ENCODE peak calls at places on chromosome 13, in six cellular contexts. R is adrenal gland, K is body of pancreas, F is thyroid gland, Z is GM12878, S is Peyer's patch. J is an unnamed sample.

GRCh38 chr13:25581351-25581750 is 209.6 kb downstream of the ATP8A2 start:
- DNase-seq in R (no peak), K (no peak), Z (no peak), S (no peak), F (no peak), J (no peak)

GRCh38 chr13:49443327-49443688 is 556 bp downstream of the CAB39L start:
- DNase-seq in F (peak), K (no peak), Z (no peak), R (no peak), S (no peak), J (peak)

GRCh38 chr13:20696073-20696472 is 7.4 kb upstream of the IL17D start:
- DNase-seq in Z (no peak), K (no peak), F (no peak), S (no peak), R (no peak), J (no peak)

GRCh38 chr13:62997038-62997619 is 1581.5 kb upstream of the PCDH20 start:
- DNase-seq in Z (no peak), F (no peak), K (no peak), S (no peak), R (no peak), J (no peak)

GRCh38 chr13:104140557-104140956 is 1074.3 kb upstream of the SLC10A2 start:
- DNase-seq in Z (no peak), R (no peak), F (no peak), S (no peak), K (no peak), J (no peak)

GRCh38 chr13:66305960-66306617 is 924.0 kb downstream of the PCDH9 start:
- DNase-seq in Z (no peak), R (no peak), F (no peak), S (no peak), K (no peak), J (no peak)

GRCh38 chr13:46372071-46372470 is 15.0 kb downstream of the RUBCNL start:
- DNase-seq in Z (no peak), S (no peak), R (no peak), F (no peak), K (no peak), J (no peak)

GRCh38 chr13:89903115-89903514 is 1444.4 kb upstream of the MIR17HG start:
- DNase-seq in K (no peak), S (no peak), F (no peak), Z (no peak), R (no peak), J (no peak)

GRCh38 chr13:35838356-35838755 is 292.8 kb downstream of the DCLK1 start:
- DNase-seq in K (no peak), Z (no peak), R (no peak), S (no peak), F (no peak), J (no peak)

GRCh38 chr13:112821340-112822055 is 131.7 kb downstream of the ATP11A start:
- DNase-seq in S (no peak), R (no peak), F (no peak), K (no peak), Z (no peak), J (no peak)

GRCh38 chr13:87923713-87924112 is 252.5 kb downstream of the SLITRK5 start:
- DNase-seq in K (peak), R (no peak), F (no peak), S (no peak), Z (no peak), J (no peak)

GRCh38 chr13:95723428-95723827 is 46.5 kb downstream of the DNAJC3 start:
- DNase-seq in Z (no peak), R (no peak), K (no peak), S (no peak), F (no peak), J (no peak)

GRCh38 chr13:105278797-105279425 is 1256.6 kb downstream of the EFNB2 start:
- DNase-seq in R (no peak), K (no peak), S (no peak), F (no peak), Z (no peak), J (no peak)

GRCh38 chr13:89496478-89496877 is 1825.3 kb downstream of the SLITRK5 start:
- DNase-seq in R (no peak), K (no peak), S (no peak), F (no peak), Z (no peak), J (no peak)

GRCh38 chr13:27372896-27373295 is 51.5 kb upstream of the GTF3A start:
- DNase-seq in Z (no peak), R (no peak), F (no peak), K (peak), S (peak), J (no peak)

GRCh38 chr13:100088648-100089601 is at the start of gene PCCA:
- DNase-seq in R (peak), F (peak), S (peak), K (peak), Z (peak), J (peak)

GRCh38 chr13:49792550-49793324 is at the start of gene KPNA3:
- DNase-seq in F (peak), R (peak), Z (peak), K (peak), S (peak), J (peak)

GRCh38 chr13:79710376-79710775 is 229.4 kb downstream of the NDFIP2 start:
- DNase-seq in R (no peak), F (no peak), K (no peak), Z (no peak), S (no peak), J (no peak)

GRCh38 chr13:46831588-46832194 is 34.7 kb upstream of the ESD start:
- DNase-seq in F (peak), R (peak), Z (no peak), K (peak), S (no peak), J (peak)

GRCh38 chr13:100392709-100393630 is 195.6 kb downstream of the GGACT start:
- DNase-seq in R (peak), K (peak), S (no peak), Z (peak), F (peak), J (no peak)

GRCh38 chr13:114019367-114019766 is 45.5 kb upstream of the C13orf46 start:
- DNase-seq in S (no peak), Z (no peak), K (no peak), R (no peak), F (no peak), J (no peak)

GRCh38 chr13:77698211-77699058 is 948 bp downstream of the SLAIN1 start:
- DNase-seq in Z (no peak), K (peak), S (peak), R (peak), F (peak), J (peak)

GRCh38 chr13:113170503-113170902 is 12.1 kb downstream of the PROZ start:
- DNase-seq in F (no peak), S (no peak), R (no peak), Z (no peak), K (no peak), J (no peak)

GRCh38 chr13:110468986-110469495 is 92.5 kb downstream of the RAB20 start:
- DNase-seq in F (no peak), K (no peak), S (no peak), R (no peak), Z (no peak), J (no peak)

GRCh38 chr13:98775844-98776598 is 23.5 kb upstream of the SLC15A1 start:
- DNase-seq in K (no peak), Z (no peak), R (no peak), F (no peak), S (peak), J (no peak)

GRCh38 chr13:21674271-21675009 is 3.6 kb downstream of the FGF9 start:
- DNase-seq in K (no peak), S (peak), F (peak), R (peak), Z (no peak), J (no peak)

GRCh38 chr13:82713681-82714405 is 1168.4 kb downstream of the SLITRK1 start:
- DNase-seq in S (no peak), R (no peak), K (no peak), Z (no peak), F (no peak), J (no peak)

GRCh38 chr13:69903081-69903480 is 204.5 kb upstream of the ATXN8OS start:
- DNase-seq in R (no peak), F (peak), Z (no peak), S (no peak), K (no peak), J (no peak)

GRCh38 chr13:43933378-43933777 is 53.7 kb downstream of the LACC1 start:
- DNase-seq in R (no peak), S (no peak), Z (peak), F (no peak), K (no peak), J (no peak)

GRCh38 chr13:83879431-83880171 is 2.7 kb downstream of the SLITRK1 start:
- DNase-seq in F (no peak), S (no peak), K (peak), R (no peak), Z (no peak), J (no peak)

GRCh38 chr13:39737047-39737446 is 81.6 kb downstream of the COG6 start:
- DNase-seq in F (no peak), K (no peak), S (no peak), R (no peak), Z (no peak), J (no peak)

GRCh38 chr13:24287748-24288287 is 21.6 kb upstream of the C1QTNF9 start:
- DNase-seq in F (no peak), R (no peak), K (no peak), Z (no peak), S (no peak), J (no peak)

GRCh38 chr13:34044660-34045080 is 226.7 kb downstream of the RFC3 start:
- DNase-seq in Z (no peak), S (no peak), F (no peak), K (no peak), R (no peak), J (peak)

GRCh38 chr13:29543230-29544215 is 52.0 kb downstream of the SLC7A1 start:
- DNase-seq in R (no peak), F (no peak), K (no peak), Z (peak), S (peak), J (no peak)

GRCh38 chr13:35954207-35954560 is 177.0 kb downstream of the DCLK1 start:
- DNase-seq in R (no peak), Z (no peak), S (no peak), K (no peak), F (no peak), J (no peak)

GRCh38 chr13:49641810-49642291 is 13.5 kb downstream of the ARL11 start:
- DNase-seq in K (peak), R (peak), S (no peak), F (peak), Z (no peak), J (no peak)

DNA sequence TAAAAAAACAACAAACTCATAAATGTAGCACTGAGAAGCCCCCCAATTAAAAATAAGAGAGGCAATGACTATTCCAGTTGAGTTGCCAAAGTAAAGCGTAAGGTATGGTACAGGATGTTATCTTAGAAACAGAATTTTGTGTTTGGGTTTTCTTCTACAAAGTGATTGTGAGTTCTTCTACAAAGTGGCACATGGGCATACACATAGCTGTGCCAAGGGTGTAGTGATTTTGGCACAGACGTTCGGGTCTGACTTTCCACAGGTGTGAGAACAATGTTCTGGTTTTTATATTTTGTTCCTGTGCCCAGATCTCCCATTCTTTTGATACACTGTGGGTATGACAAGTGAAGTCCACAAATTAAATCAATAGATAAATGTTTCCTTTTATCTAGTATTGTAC is 190.1 kb upstream of the CSNK1A1L start:
- DNase-seq in S (no peak), Z (no peak), R (no peak), K (no peak), F (no peak), J (no peak)
- TF ChIP-seq CTCF in S (no peak), Z (no peak), R (no peak), K (no peak), F (no peak), J (no peak)

GRCh38 chr13:75901509-75901908 is 265.4 kb downstream of the LMO7 start:
- DNase-seq in K (no peak), F (no peak), S (no peak), R (no peak), Z (no peak), J (no peak)

GRCh38 chr13:75895168-75895567 is 259.0 kb downstream of the LMO7 start:
- DNase-seq in S (no peak), Z (no peak), F (no peak), K (no peak), R (no peak), J (no peak)

DNA sequence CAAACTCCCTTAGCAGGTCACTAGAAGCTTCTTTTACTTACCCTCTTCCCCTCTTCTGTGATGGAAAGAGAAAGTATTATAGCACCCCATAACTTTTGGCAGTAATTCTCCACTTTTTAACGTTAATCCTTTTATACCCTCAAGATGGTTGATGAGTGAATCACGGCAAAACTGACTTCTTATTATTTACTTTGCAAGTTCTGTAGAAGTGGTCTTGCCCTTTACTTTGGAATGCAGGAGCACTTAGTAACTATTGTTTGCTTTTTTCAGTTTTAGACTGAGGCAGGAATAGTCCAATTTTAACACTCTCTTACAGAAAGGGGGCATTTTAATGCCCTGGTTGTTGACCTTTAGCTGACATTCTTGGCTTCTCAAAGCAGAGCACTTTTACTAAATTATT is 260.1 kb downstream of the LMO7 start:
- DNase-seq in F (no peak), K (no peak), R (no peak), Z (no peak), S (no peak), J (no peak)
- TF ChIP-seq POLR2A in F (no peak), K (no peak), R (no peak), Z (no peak), S (no peak), J (no peak)

GRCh38 chr13:111539791-111540446 is 219.5 kb downstream of the TEX29 start:
- DNase-seq in F (no peak), R (no peak), S (no peak), K (no peak), Z (no peak), J (no peak)
- TF ChIP-seq CTCF in F (no peak), R (no peak), S (no peak), K (no peak), Z (no peak), J (no peak)

DNA sequence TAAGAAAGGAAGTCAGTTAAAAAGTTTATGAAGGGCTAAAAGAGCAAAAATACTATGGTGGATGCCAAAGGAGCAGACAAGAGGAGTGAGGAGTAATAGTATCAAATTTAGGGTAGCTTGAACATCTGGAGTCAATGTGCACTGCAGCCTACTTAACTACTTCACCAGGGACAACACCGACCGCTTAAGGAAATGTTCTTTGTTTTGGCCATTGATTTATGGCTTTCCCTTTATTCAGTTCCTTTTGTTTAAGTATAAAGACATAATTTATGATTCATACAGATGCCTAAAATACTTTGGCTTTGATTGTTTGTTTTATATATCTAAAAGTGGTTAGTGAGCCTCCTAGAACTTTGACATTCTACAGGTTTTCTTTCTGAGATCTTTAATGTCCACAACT is 276.3 kb upstream of the PRR20A start:
- DNase-seq in S (no peak), R (no peak), F (no peak), Z (no peak), K (no peak), J (no peak)
- TF ChIP-seq POLR2A in S (no peak), R (no peak), F (no peak), Z (no peak), K (no peak), J (no peak)

J was measured in prostate gland.